ENCODE peak calls at places on chromosomes 7 and 10, in six cellular contexts. M is cerebellar cortex; D is activated naive CD4-positive, alpha-beta T cell; Q is stimulated activated CD4-positive, alpha-beta T cell treated with anti-CD3 and anti-CD28 coated beads, Interleukin-1b, Interleukin-23, amount 100 ng/mL, for 24 hours; F is D341Med; U is HEK293T. J is an unnamed sample.

GRCh38 chr7:140168816-140169215 is 8.0 kb downstream of the KDM7A start:
- DNase-seq in U (no peak), Q (no peak), M (no peak), F (no peak), D (no peak), J (no peak)

GRCh38 chr10:36373424-36374096 is 731.5 kb upstream of the FZD8 start:
- DNase-seq in Q (no peak), U (no peak), D (no peak), M (no peak), F (no peak), J (no peak)

GRCh38 chr10:132021504-132022143 is 39.9 kb upstream of the BNIP3 start:
- DNase-seq in U (no peak), Q (no peak), F (no peak), M (no peak), D (no peak), J (no peak)

GRCh38 chr7:92025260-92025659 is 84.6 kb downstream of the AKAP9 start:
- DNase-seq in F (no peak), M (no peak), D (no peak), U (no peak), Q (no peak), J (no peak)

GRCh38 chr7:157601530-157601929 is 264.7 kb downstream of the DNAJB6 start:
- DNase-seq in Q (no peak), U (no peak), M (no peak), F (no peak), D (no peak), J (no peak)

GRCh38 chr10:35561670-35562069 is 43.5 kb upstream of the GJD4 start:
- DNase-seq in U (no peak), D (no peak), Q (no peak), F (no peak), M (no peak), J (no peak)

GRCh38 chr7:158706710-158707590 is 2.3 kb upstream of the NCAPG2 start:
- DNase-seq in F (no peak), M (no peak), D (no peak), U (no peak), Q (no peak), J (no peak)

GRCh38 chr7:105224884-105225651 is 163.7 kb downstream of the SRPK2 start:
- DNase-seq in D (no peak), U (no peak), M (no peak), F (no peak), Q (no peak), J (no peak)

GRCh38 chr7:69941077-69941476 is 342.8 kb downstream of the AUTS2 start:
- DNase-seq in U (no peak), F (no peak), D (no peak), M (no peak), Q (no peak), J (no peak)

GRCh38 chr10:89278034-89278535 is 23.8 kb upstream of the IFIT2 start:
- DNase-seq in F (no peak), D (no peak), U (no peak), Q (no peak), M (peak), J (no peak)

GRCh38 chr7:80215734-80216133 is 81.1 kb downstream of the GNAI1 start:
- DNase-seq in D (no peak), M (no peak), Q (no peak), U (no peak), F (no peak), J (no peak)

GRCh38 chr10:78856421-78856820 is 212.3 kb upstream of the ZMIZ1 start:
- DNase-seq in F (no peak), D (no peak), U (no peak), Q (no peak), M (no peak), J (no peak)

GRCh38 chr10:30456262-30456661 is 22.3 kb downstream of the MAP3K8 start:
- DNase-seq in Q (no peak), U (no peak), M (no peak), D (no peak), F (no peak), J (no peak)

GRCh38 chr10:72274730-72275350 is 1.1 kb downstream of the DDIT4 start:
- DNase-seq in U (peak), Q (no peak), M (peak), F (peak), D (peak), J (peak)

GRCh38 chr7:1448958-1449357 is 10.3 kb downstream of the MICALL2 start:
- DNase-seq in Q (no peak), U (no peak), D (no peak), M (no peak), F (no peak), J (no peak)

GRCh38 chr10:92972066-92972870 is 88.3 kb upstream of the CYP26C1 start:
- DNase-seq in M (no peak), F (no peak), Q (no peak), D (no peak), U (no peak), J (no peak)

GRCh38 chr7:85529197-85529596 is 342.3 kb upstream of the SEMA3D start:
- DNase-seq in U (no peak), F (no peak), M (no peak), Q (no peak), D (no peak), J (no peak)

GRCh38 chr7:44321796-44322195 is 3.6 kb downstream of the CAMK2B start:
- DNase-seq in U (no peak), D (no peak), Q (no peak), M (no peak), F (no peak), J (no peak)

GRCh38 chr7:157434701-157435100 is 97.9 kb downstream of the DNAJB6 start:
- DNase-seq in F (no peak), U (no peak), D (no peak), M (no peak), Q (no peak), J (no peak)

GRCh38 chr7:14924398-14924797 is 21.8 kb upstream of the DGKB start:
- DNase-seq in U (no peak), F (no peak), Q (no peak), D (no peak), M (no peak), J (no peak)

GRCh38 chr10:91163709-91164474 is 56.6 kb upstream of the PCGF5 start:
- DNase-seq in F (no peak), M (peak), Q (peak), U (peak), D (peak), J (no peak)

GRCh38 chr10:46542567-46543323 is 13.7 kb downstream of the GPRIN2 start:
- DNase-seq in M (no peak), U (no peak), D (no peak), Q (no peak), F (no peak), J (no peak)

GRCh38 chr7:75937958-75938786 is 23.2 kb downstream of the POR start:
- DNase-seq in Q (no peak), F (no peak), D (no peak), U (no peak), M (no peak), J (peak)

GRCh38 chr10:404341-404740 is 269.1 kb downstream of the ZMYND11 start:
- DNase-seq in Q (no peak), F (no peak), D (no peak), M (no peak), U (no peak), J (no peak)

GRCh38 chr10:30630571-30630970 is 1.0 kb upstream of the LYZL2 start:
- DNase-seq in F (no peak), U (no peak), D (no peak), Q (no peak), M (no peak), J (no peak)

GRCh38 chr7:134108803-134109202 is 18.3 kb upstream of the LRGUK start:
- DNase-seq in U (no peak), D (no peak), M (no peak), F (no peak), Q (no peak), J (no peak)

GRCh38 chr7:157120181-157120580 is 18.5 kb upstream of the UBE3C start:
- DNase-seq in U (no peak), D (no peak), F (no peak), M (no peak), Q (no peak), J (no peak)

GRCh38 chr7:18177815-18178660 is 150.4 kb upstream of the PRPS1L1 start:
- DNase-seq in Q (no peak), F (no peak), U (no peak), M (no peak), D (no peak), J (no peak)

GRCh38 chr7:92244803-92245486 is 769 bp downstream of the KRIT1 start:
- DNase-seq in Q (no peak), U (no peak), F (no peak), M (no peak), D (no peak), J (peak)

GRCh38 chr7:106057962-106058901 is 53.9 kb downstream of the SYPL1 start:
- DNase-seq in U (no peak), M (no peak), Q (no peak), F (no peak), D (no peak), J (peak)

GRCh38 chr7:102260856-102261255 is 25.8 kb upstream of the SH2B2 start:
- DNase-seq in Q (no peak), D (no peak), M (peak), F (no peak), U (no peak), J (no peak)

GRCh38 chr10:110852255-110852896 is 19.4 kb upstream of the PDCD4 start:
- DNase-seq in M (no peak), D (no peak), U (peak), Q (no peak), F (no peak), J (no peak)

GRCh38 chr7:129949292-129950133 is 3.2 kb downstream of the UBE2H start:
- DNase-seq in D (no peak), Q (no peak), M (peak), U (no peak), F (no peak), J (no peak)

GRCh38 chr7:99218406-99219184 is 10.7 kb upstream of the KPNA7 start:
- DNase-seq in D (no peak), U (no peak), M (no peak), F (no peak), Q (no peak), J (no peak)

GRCh38 chr7:17939111-17939669 is 1.1 kb downstream of the SNX13 start:
- DNase-seq in F (no peak), M (peak), Q (no peak), U (peak), D (no peak), J (no peak)

GRCh38 chr7:103887853-103888602 is 101.4 kb downstream of the RELN start:
- DNase-seq in F (no peak), D (no peak), U (peak), Q (no peak), M (no peak), J (no peak)

GRCh38 chr7:96833701-96834453 is 124.2 kb upstream of the SEM1 start:
- DNase-seq in M (no peak), D (no peak), U (no peak), Q (no peak), F (no peak), J (no peak)

GRCh38 chr7:64869912-64870562 is 33.0 kb upstream of the ZNF273 start:
- DNase-seq in U (no peak), M (no peak), F (peak), D (no peak), Q (no peak), J (no peak)

GRCh38 chr7:431658-432111 is 88.0 kb downstream of the PDGFA start:
- DNase-seq in M (no peak), Q (no peak), F (no peak), D (no peak), U (no peak), J (no peak)